ENCODE peak calls at places on chromosomes 11 and 22, in seven cellular contexts. One of them, this sample, is unnamed.

GRCh38 chr11:109026891-109027489 is 362.1 kb downstream of the DDX10 start:
- DNase-seq in neural progenitor cell: no peak
- DNase-seq in IMR-90: peak
- DNase-seq in uterus: no peak
- DNase-seq in upper lobe of left lung: no peak
- DNase-seq in HL-60: no peak
- DNase-seq in CD8-positive, alpha-beta T cell: no peak
- DNase-seq in this sample: no peak

GRCh38 chr11:70854891-70855556 is 397.4 kb downstream of the SHANK2 start:
- DNase-seq in neural progenitor cell: no peak
- DNase-seq in HL-60: no peak
- DNase-seq in uterus: no peak
- DNase-seq in upper lobe of left lung: no peak
- DNase-seq in IMR-90: no peak
- DNase-seq in CD8-positive, alpha-beta T cell: no peak
- DNase-seq in this sample: no peak

GRCh38 chr22:17130199-17130598 is 9.0 kb upstream of the TMEM121B start:
- DNase-seq in neural progenitor cell: no peak
- DNase-seq in upper lobe of left lung: no peak
- DNase-seq in HL-60: no peak
- DNase-seq in IMR-90: peak
- DNase-seq in uterus: no peak
- DNase-seq in CD8-positive, alpha-beta T cell: no peak
- DNase-seq in this sample: no peak

GRCh38 chr22:31753005-31753633 is 700 bp upstream of the DEPDC5 start:
- DNase-seq in upper lobe of left lung: peak
- DNase-seq in neural progenitor cell: peak
- DNase-seq in IMR-90: no peak
- DNase-seq in uterus: peak
- DNase-seq in HL-60: peak
- DNase-seq in CD8-positive, alpha-beta T cell: no peak
- DNase-seq in this sample: peak

GRCh38 chr11:46248270-46249102 is 29.0 kb upstream of the CREB3L1 start:
- DNase-seq in neural progenitor cell: no peak
- DNase-seq in upper lobe of left lung: no peak
- DNase-seq in IMR-90: peak
- DNase-seq in uterus: no peak
- DNase-seq in CD8-positive, alpha-beta T cell: no peak
- DNase-seq in HL-60: no peak
- DNase-seq in this sample: no peak

GRCh38 chr22:50477923-50478322 is 3.1 kb upstream of the SBF1 start:
- DNase-seq in IMR-90: no peak
- DNase-seq in CD8-positive, alpha-beta T cell: no peak
- DNase-seq in HL-60: no peak
- DNase-seq in neural progenitor cell: no peak
- DNase-seq in upper lobe of left lung: no peak
- DNase-seq in uterus: no peak
- DNase-seq in this sample: no peak

GRCh38 chr22:29871684-29872083 is 11.3 kb upstream of the MTMR3 start:
- DNase-seq in IMR-90: no peak
- DNase-seq in neural progenitor cell: peak
- DNase-seq in CD8-positive, alpha-beta T cell: no peak
- DNase-seq in upper lobe of left lung: no peak
- DNase-seq in HL-60: no peak
- DNase-seq in uterus: peak
- DNase-seq in this sample: no peak

GRCh38 chr22:46593211-46593676 is 26.9 kb upstream of the GRAMD4 start:
- DNase-seq in neural progenitor cell: peak
- DNase-seq in CD8-positive, alpha-beta T cell: no peak
- DNase-seq in IMR-90: no peak
- DNase-seq in upper lobe of left lung: peak
- DNase-seq in HL-60: peak
- DNase-seq in uterus: no peak
- DNase-seq in this sample: peak

GRCh38 chr22:22767876-22768602 is 119.6 kb upstream of the IGLL5 start:
- DNase-seq in uterus: no peak
- DNase-seq in CD8-positive, alpha-beta T cell: no peak
- DNase-seq in neural progenitor cell: peak
- DNase-seq in HL-60: no peak
- DNase-seq in upper lobe of left lung: peak
- DNase-seq in IMR-90: no peak
- DNase-seq in this sample: no peak

GRCh38 chr11:131675489-131675888 is 305.1 kb downstream of the NTM start:
- DNase-seq in neural progenitor cell: no peak
- DNase-seq in HL-60: no peak
- DNase-seq in CD8-positive, alpha-beta T cell: no peak
- DNase-seq in uterus: no peak
- DNase-seq in IMR-90: peak
- DNase-seq in upper lobe of left lung: no peak
- DNase-seq in this sample: peak

GRCh38 chr11:914204-914603 is 3.6 kb upstream of the CHID1 start:
- DNase-seq in HL-60: no peak
- DNase-seq in upper lobe of left lung: no peak
- DNase-seq in IMR-90: no peak
- DNase-seq in CD8-positive, alpha-beta T cell: no peak
- DNase-seq in uterus: no peak
- DNase-seq in neural progenitor cell: no peak
- DNase-seq in this sample: no peak
- H3K27ac ChIP-seq in HL-60: no peak
- H3K27ac ChIP-seq in upper lobe of left lung: peak
- H3K27ac ChIP-seq in IMR-90: no peak
- H3K27ac ChIP-seq in CD8-positive, alpha-beta T cell: no peak
- H3K27ac ChIP-seq in uterus: no peak
- H3K27ac ChIP-seq in neural progenitor cell: no peak
- H3K27ac ChIP-seq in this sample: no peak

DNA sequence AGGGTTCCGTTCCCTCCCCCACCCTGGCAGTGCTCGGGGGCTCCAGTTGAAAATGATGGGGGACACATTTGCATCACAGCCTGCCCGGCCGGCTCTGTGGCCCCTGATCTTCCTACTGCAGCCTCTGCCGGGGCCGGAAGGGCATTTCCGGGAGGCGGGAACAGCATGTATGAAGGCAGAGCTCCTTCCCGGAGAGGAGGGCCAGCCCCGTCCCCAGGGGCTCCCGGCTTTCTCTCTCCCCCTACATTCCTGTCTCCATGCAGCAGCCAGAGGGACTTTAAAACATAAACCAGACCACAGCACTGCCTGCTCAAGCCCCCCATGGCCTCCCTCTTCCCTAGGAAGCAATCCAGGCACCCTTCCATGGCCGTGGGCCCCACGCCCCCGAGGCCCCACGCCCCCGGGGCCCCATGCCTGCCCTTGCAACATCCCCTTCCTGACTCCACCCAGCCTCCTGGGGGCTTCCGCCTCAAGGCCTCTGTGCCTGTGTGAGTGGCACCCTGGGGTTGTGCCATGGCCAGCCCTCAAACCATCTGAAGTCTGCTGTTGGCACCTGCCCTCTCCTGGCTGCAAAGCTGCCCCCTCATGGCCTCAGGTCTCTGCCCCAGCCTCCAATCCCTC is 73.1 kb downstream of the CDKN1C start:
- DNase-seq in HL-60: peak
- DNase-seq in IMR-90: no peak
- DNase-seq in CD8-positive, alpha-beta T cell: no peak
- DNase-seq in uterus: peak
- DNase-seq in upper lobe of left lung: no peak
- DNase-seq in neural progenitor cell: no peak
- DNase-seq in this sample: no peak
- H3K27ac ChIP-seq in HL-60: peak
- H3K27ac ChIP-seq in IMR-90: no peak
- H3K27ac ChIP-seq in CD8-positive, alpha-beta T cell: no peak
- H3K27ac ChIP-seq in uterus: peak
- H3K27ac ChIP-seq in upper lobe of left lung: peak
- H3K27ac ChIP-seq in neural progenitor cell: no peak
- H3K27ac ChIP-seq in this sample: no peak

DNA sequence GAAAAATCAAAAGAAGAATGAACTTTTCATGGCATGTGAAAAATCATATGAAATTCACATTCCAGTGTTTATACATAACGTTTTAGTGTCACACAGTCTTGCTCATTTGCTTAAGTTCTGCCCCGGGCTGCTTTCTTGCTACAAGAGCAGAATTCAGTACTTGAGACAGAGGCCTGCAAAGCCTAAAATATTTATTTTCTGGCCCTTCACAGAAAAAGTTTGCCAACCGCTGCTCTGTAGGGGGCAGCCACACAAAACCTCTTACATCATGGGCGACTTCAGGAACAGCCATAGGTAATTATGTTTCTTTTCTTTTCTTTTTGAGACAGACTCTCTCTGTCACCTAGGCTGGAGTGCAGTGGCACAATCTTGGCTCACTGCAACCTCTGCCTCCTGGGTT is 1.0 kb upstream of the ATG2A start:
- DNase-seq in IMR-90: peak
- DNase-seq in uterus: no peak
- DNase-seq in neural progenitor cell: peak
- DNase-seq in HL-60: no peak
- DNase-seq in CD8-positive, alpha-beta T cell: no peak
- DNase-seq in upper lobe of left lung: no peak
- DNase-seq in this sample: no peak
- H3K27ac ChIP-seq in IMR-90: peak
- H3K27ac ChIP-seq in uterus: peak
- H3K27ac ChIP-seq in neural progenitor cell: peak
- H3K27ac ChIP-seq in HL-60: peak
- H3K27ac ChIP-seq in CD8-positive, alpha-beta T cell: no peak
- H3K27ac ChIP-seq in upper lobe of left lung: peak
- H3K27ac ChIP-seq in this sample: peak

DNA sequence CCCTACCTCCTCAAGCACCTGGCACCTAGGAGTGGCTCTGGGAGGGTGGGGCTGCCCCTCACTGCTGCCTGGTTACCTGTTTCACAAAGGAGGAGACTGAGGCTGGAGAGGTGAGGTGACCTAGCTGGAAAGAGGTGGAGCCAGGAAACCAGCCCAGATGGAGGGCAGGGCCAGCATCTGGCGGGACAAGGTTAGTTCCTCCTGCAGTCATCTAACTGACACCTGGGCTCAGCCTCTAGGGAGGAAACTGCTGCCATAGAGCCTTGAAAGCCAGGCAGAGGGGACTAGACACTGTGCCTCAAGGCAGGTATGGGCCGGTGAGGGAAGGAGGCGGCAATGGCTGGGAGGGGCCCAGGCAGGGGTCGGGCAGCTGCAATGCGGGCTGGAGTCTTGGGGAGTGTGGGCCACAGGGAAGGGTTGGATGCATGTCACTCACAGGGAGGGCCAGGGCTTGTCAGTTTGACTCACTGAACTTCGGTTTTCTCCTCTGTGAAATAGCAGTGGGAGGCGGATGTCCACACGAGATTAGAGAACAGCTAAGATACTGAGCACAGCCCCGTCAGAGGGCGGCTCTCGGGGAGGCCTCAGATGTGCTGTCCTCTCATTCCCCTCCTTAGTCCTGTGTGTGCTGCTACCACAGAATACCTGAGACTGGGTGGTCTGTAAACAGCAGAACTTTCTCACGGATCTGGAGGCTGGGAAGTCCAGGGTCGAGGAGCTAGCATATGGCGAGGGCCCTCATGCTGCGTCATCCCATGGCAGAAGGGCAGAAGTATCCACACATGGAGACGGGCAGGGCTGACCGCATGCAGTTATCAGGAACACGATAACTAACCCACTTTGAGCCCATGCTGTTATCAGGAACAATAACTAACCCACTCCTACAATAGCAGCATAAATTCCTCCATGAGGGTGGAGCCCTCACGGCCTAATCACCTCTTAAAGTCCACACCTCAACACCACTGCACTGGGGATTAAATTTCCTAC is 16.1 kb downstream of the MGAT3 start:
- DNase-seq in CD8-positive, alpha-beta T cell: no peak
- DNase-seq in neural progenitor cell: no peak
- DNase-seq in HL-60: no peak
- DNase-seq in IMR-90: no peak
- DNase-seq in uterus: no peak
- DNase-seq in upper lobe of left lung: peak
- DNase-seq in this sample: no peak
- H3K27ac ChIP-seq in CD8-positive, alpha-beta T cell: no peak
- H3K27ac ChIP-seq in neural progenitor cell: no peak
- H3K27ac ChIP-seq in HL-60: peak
- H3K27ac ChIP-seq in IMR-90: no peak
- H3K27ac ChIP-seq in uterus: no peak
- H3K27ac ChIP-seq in upper lobe of left lung: peak
- H3K27ac ChIP-seq in this sample: no peak

GRCh38 chr11:2806351-2807058 is 79.1 kb downstream of the CDKN1C start:
- DNase-seq in uterus: peak
- DNase-seq in HL-60: no peak
- DNase-seq in IMR-90: no peak
- DNase-seq in CD8-positive, alpha-beta T cell: no peak
- DNase-seq in neural progenitor cell: peak
- DNase-seq in upper lobe of left lung: peak
- DNase-seq in this sample: peak

GRCh38 chr11:2807276-2807681 is 78.3 kb downstream of the CDKN1C start:
- DNase-seq in neural progenitor cell: no peak
- DNase-seq in HL-60: no peak
- DNase-seq in upper lobe of left lung: peak
- DNase-seq in CD8-positive, alpha-beta T cell: no peak
- DNase-seq in uterus: peak
- DNase-seq in IMR-90: no peak
- DNase-seq in this sample: peak

GRCh38 chr11:2804701-2805387 is 80.7 kb downstream of the CDKN1C start:
- DNase-seq in neural progenitor cell: peak
- DNase-seq in IMR-90: no peak
- DNase-seq in HL-60: no peak
- DNase-seq in uterus: peak
- DNase-seq in CD8-positive, alpha-beta T cell: no peak
- DNase-seq in upper lobe of left lung: peak
- DNase-seq in this sample: peak

GRCh38 chr11:2804189-2804588 is 81.4 kb downstream of the CDKN1C start:
- DNase-seq in CD8-positive, alpha-beta T cell: no peak
- DNase-seq in upper lobe of left lung: peak
- DNase-seq in HL-60: no peak
- DNase-seq in uterus: peak
- DNase-seq in neural progenitor cell: no peak
- DNase-seq in IMR-90: no peak
- DNase-seq in this sample: no peak

GRCh38 chr11:2805388-2806057 is 80.1 kb downstream of the CDKN1C start:
- DNase-seq in neural progenitor cell: no peak
- DNase-seq in HL-60: no peak
- DNase-seq in uterus: peak
- DNase-seq in upper lobe of left lung: peak
- DNase-seq in CD8-positive, alpha-beta T cell: no peak
- DNase-seq in IMR-90: no peak
- DNase-seq in this sample: no peak
- H3K27ac ChIP-seq in neural progenitor cell: no peak
- H3K27ac ChIP-seq in HL-60: no peak
- H3K27ac ChIP-seq in uterus: peak
- H3K27ac ChIP-seq in upper lobe of left lung: peak
- H3K27ac ChIP-seq in CD8-positive, alpha-beta T cell: no peak
- H3K27ac ChIP-seq in IMR-90: no peak
- H3K27ac ChIP-seq in this sample: no peak

GRCh38 chr11:64590763-64591221 is at the start of gene SLC22A12:
- DNase-seq in uterus: no peak
- DNase-seq in HL-60: no peak
- DNase-seq in IMR-90: no peak
- DNase-seq in upper lobe of left lung: no peak
- DNase-seq in CD8-positive, alpha-beta T cell: no peak
- DNase-seq in neural progenitor cell: no peak
- DNase-seq in this sample: no peak
- H3K27ac ChIP-seq in uterus: no peak
- H3K27ac ChIP-seq in HL-60: no peak
- H3K27ac ChIP-seq in IMR-90: no peak
- H3K27ac ChIP-seq in upper lobe of left lung: no peak
- H3K27ac ChIP-seq in CD8-positive, alpha-beta T cell: no peak
- H3K27ac ChIP-seq in neural progenitor cell: no peak
- H3K27ac ChIP-seq in this sample: no peak